ENCODE peak calls at places on chromosomes 16 and 17, in four cellular contexts. E, N, L and K are unnamed samples.

GRCh38 chr17:8285270-8286181 is 2.9 kb upstream of the RANGRF start:
- DNase-seq in L (no peak), N (no peak), E (no peak), K (no peak)

GRCh38 chr17:7354262-7354781 is 634 bp upstream of the TMEM95 start:
- DNase-seq in E (no peak), L (no peak), N (no peak), K (no peak)

GRCh38 chr17:19937522-19937921 is 40.1 kb downstream of the AKAP10 start:
- DNase-seq in E (no peak), N (no peak), L (no peak), K (peak)

GRCh38 chr16:57143125-57143965 is 42.5 kb downstream of the PSME3IP1 start:
- DNase-seq in E (peak), L (no peak), N (no peak), K (no peak)

GRCh38 chr16:68995011-68995504 is 110.4 kb upstream of the HAS3 start:
- DNase-seq in L (no peak), E (no peak), N (no peak), K (peak)

GRCh38 chr17:37527249-37527851 is 37.7 kb downstream of the DUSP14 start:
- DNase-seq in E (no peak), L (no peak), N (peak), K (peak)

GRCh38 chr16:85025781-85026653 is 1.6 kb upstream of the KIAA0513 start:
- DNase-seq in L (no peak), N (no peak), E (no peak), K (no peak)

GRCh38 chr17:28384281-28385036 is 13.0 kb downstream of the SARM1 start:
- DNase-seq in N (no peak), E (peak), L (peak), K (peak)

GRCh38 chr16:19213885-19214284 is 45.8 kb downstream of the SYT17 start:
- DNase-seq in L (no peak), N (no peak), E (no peak), K (no peak)

GRCh38 chr16:2692251-2692947 is 10.1 kb downstream of the KCTD5 start:
- DNase-seq in L (no peak), E (no peak), N (no peak), K (no peak)

GRCh38 chr16:48971571-48972071 is 310.0 kb downstream of the CBLN1 start:
- DNase-seq in E (no peak), N (no peak), L (no peak), K (no peak)

GRCh38 chr17:29069526-29070041 is 26.6 kb downstream of the PIPOX start:
- DNase-seq in E (no peak), L (no peak), N (no peak), K (no peak)

GRCh38 chr17:43576563-43577229 is 30.6 kb upstream of the ETV4 start:
- DNase-seq in N (peak), L (peak), E (peak), K (peak)

GRCh38 chr16:50354082-50354481 is 14.7 kb downstream of the BRD7 start:
- DNase-seq in N (no peak), E (no peak), L (no peak), K (no peak)

GRCh38 chr17:21352981-21353265 is 23.2 kb upstream of the KCNJ12 start:
- DNase-seq in L (no peak), N (no peak), E (peak), K (no peak)

GRCh38 chr16:19287241-19287640 is 1.7 kb downstream of the CLEC19A start:
- DNase-seq in N (no peak), E (no peak), L (no peak), K (no peak)

GRCh38 chr16:67653131-67654068 is 6.7 kb downstream of the ACD start:
- DNase-seq in N (no peak), L (no peak), E (peak), K (no peak)

GRCh38 chr17:28471531-28472342 is 1.7 kb upstream of the SLC13A2 start:
- DNase-seq in N (no peak), E (no peak), L (peak), K (peak)

GRCh38 chr17:43552229-43552837 is 6.2 kb upstream of the ETV4 start:
- DNase-seq in N (no peak), E (no peak), L (no peak), K (no peak)

GRCh38 chr17:49071106-49071505 is 61.5 kb upstream of the B4GALNT2 start:
- DNase-seq in E (no peak), L (no peak), N (no peak), K (no peak)

GRCh38 chr16:54128629-54129230 is 157.9 kb downstream of the IRX3 start:
- DNase-seq in N (no peak), L (no peak), E (no peak), K (no peak)

GRCh38 chr16:15592324-15592723 is 50.6 kb downstream of the MARF1 start:
- DNase-seq in L (no peak), E (no peak), N (no peak), K (peak)

GRCh38 chr16:57609541-57610401 is 18.7 kb upstream of the ADGRG1 start:
- DNase-seq in E (peak), N (no peak), L (peak), K (no peak)

GRCh38 chr16:65429504-65430149 is 307.8 kb upstream of the CDH11 start:
- DNase-seq in N (no peak), L (no peak), E (no peak), K (no peak)

GRCh38 chr16:26594666-26595065 is 472.1 kb upstream of the C16orf82 start:
- DNase-seq in E (no peak), L (no peak), N (no peak), K (no peak)

GRCh38 chr17:50192873-50193274 is 8.6 kb downstream of the COL1A1 start:
- DNase-seq in L (no peak), N (no peak), E (no peak), K (no peak)

GRCh38 chr17:36616391-36617029 is 15.1 kb downstream of the MRM1 start:
- DNase-seq in L (no peak), N (no peak), E (no peak), K (no peak)